ENCODE peak calls at places on chromosomes 5 and 9, in eight cellular contexts. One of them, this sample, is unnamed.

GRCh38 chr9:37997636-37998374 is 71.2 kb downstream of the SHB start:
- DNase-seq in GM13976: no peak
- DNase-seq in AG04450: no peak
- DNase-seq in T-helper 2 cell: no peak
- DNase-seq in mesothelial cell of epicardium: no peak
- DNase-seq in right atrium auricular region: no peak
- DNase-seq in T-helper 9 cell: no peak
- DNase-seq in colonic mucosa: no peak
- DNase-seq in this sample: no peak

GRCh38 chr5:172707285-172708182 is 63.5 kb downstream of the DUSP1 start:
- DNase-seq in GM13976: no peak
- DNase-seq in AG04450: peak; percentile 55
- DNase-seq in T-helper 2 cell: no peak
- DNase-seq in mesothelial cell of epicardium: no peak
- DNase-seq in right atrium auricular region: no peak
- DNase-seq in T-helper 9 cell: no peak
- DNase-seq in colonic mucosa: no peak
- DNase-seq in this sample: no peak

GRCh38 chr9:95250462-95251058 is 66.9 kb downstream of the FANCC start:
- DNase-seq in GM13976: no peak
- DNase-seq in AG04450: no peak
- DNase-seq in T-helper 2 cell: no peak
- DNase-seq in mesothelial cell of epicardium: no peak
- DNase-seq in right atrium auricular region: no peak
- DNase-seq in T-helper 9 cell: no peak
- DNase-seq in colonic mucosa: no peak
- DNase-seq in this sample: no peak

GRCh38 chr5:151846765-151847164 is 75.0 kb downstream of the G3BP1 start:
- DNase-seq in GM13976: no peak
- DNase-seq in AG04450: no peak
- DNase-seq in T-helper 2 cell: no peak
- DNase-seq in mesothelial cell of epicardium: no peak
- DNase-seq in right atrium auricular region: no peak
- DNase-seq in T-helper 9 cell: no peak
- DNase-seq in colonic mucosa: no peak
- DNase-seq in this sample: no peak

GRCh38 chr5:113663879-113664278 is 150.4 kb downstream of the YTHDC2 start:
- DNase-seq in GM13976: peak; percentile 6
- DNase-seq in AG04450: peak; percentile 13
- DNase-seq in T-helper 2 cell: no peak
- DNase-seq in mesothelial cell of epicardium: no peak
- DNase-seq in right atrium auricular region: no peak
- DNase-seq in T-helper 9 cell: peak; percentile 13
- DNase-seq in colonic mucosa: peak; percentile 42
- DNase-seq in this sample: no peak

GRCh38 chr9:107895524-107896001 is 406.0 kb upstream of the KLF4 start:
- DNase-seq in GM13976: no peak
- DNase-seq in AG04450: peak; percentile 26
- DNase-seq in T-helper 2 cell: no peak
- DNase-seq in mesothelial cell of epicardium: no peak
- DNase-seq in right atrium auricular region: no peak
- DNase-seq in T-helper 9 cell: no peak
- DNase-seq in colonic mucosa: no peak
- DNase-seq in this sample: no peak

GRCh38 chr9:93255994-93256877 is 72.3 kb downstream of the WNK2 start:
- DNase-seq in GM13976: no peak
- DNase-seq in AG04450: no peak
- DNase-seq in T-helper 2 cell: no peak
- DNase-seq in mesothelial cell of epicardium: peak; percentile 16
- DNase-seq in right atrium auricular region: no peak
- DNase-seq in T-helper 9 cell: no peak
- DNase-seq in colonic mucosa: peak; percentile 6
- DNase-seq in this sample: no peak

GRCh38 chr9:127770905-127771569 is 7.4 kb downstream of the SH2D3C start:
- DNase-seq in GM13976: peak; percentile 98
- DNase-seq in AG04450: peak; percentile 92
- DNase-seq in T-helper 2 cell: peak; percentile 92
- DNase-seq in mesothelial cell of epicardium: peak; percentile 99
- DNase-seq in right atrium auricular region: peak; percentile 98
- DNase-seq in T-helper 9 cell: peak; percentile 90
- DNase-seq in colonic mucosa: peak; percentile 98
- DNase-seq in this sample: peak; percentile 82

GRCh38 chr5:56164371-56164770 is 68.8 kb downstream of the ANKRD55 start:
- DNase-seq in GM13976: no peak
- DNase-seq in AG04450: no peak
- DNase-seq in T-helper 2 cell: no peak
- DNase-seq in mesothelial cell of epicardium: no peak
- DNase-seq in right atrium auricular region: no peak
- DNase-seq in T-helper 9 cell: no peak
- DNase-seq in colonic mucosa: no peak
- DNase-seq in this sample: no peak

GRCh38 chr5:150322202-150322601 is 19.5 kb upstream of the ARSI start:
- DNase-seq in GM13976: no peak
- DNase-seq in AG04450: no peak
- DNase-seq in T-helper 2 cell: no peak
- DNase-seq in mesothelial cell of epicardium: no peak
- DNase-seq in right atrium auricular region: no peak
- DNase-seq in T-helper 9 cell: no peak
- DNase-seq in colonic mucosa: no peak
- DNase-seq in this sample: no peak

GRCh38 chr9:87431831-87432230 is 65.8 kb upstream of the DAPK1 start:
- DNase-seq in GM13976: no peak
- DNase-seq in AG04450: no peak
- DNase-seq in T-helper 2 cell: no peak
- DNase-seq in mesothelial cell of epicardium: no peak
- DNase-seq in right atrium auricular region: no peak
- DNase-seq in T-helper 9 cell: no peak
- DNase-seq in colonic mucosa: no peak
- DNase-seq in this sample: no peak

GRCh38 chr9:137606005-137606601 is 617 bp downstream of the ARRDC1 start:
- DNase-seq in GM13976: no peak
- DNase-seq in AG04450: no peak
- DNase-seq in T-helper 2 cell: no peak
- DNase-seq in mesothelial cell of epicardium: no peak
- DNase-seq in right atrium auricular region: no peak
- DNase-seq in T-helper 9 cell: no peak
- DNase-seq in colonic mucosa: peak; percentile 50
- DNase-seq in this sample: no peak

GRCh38 chr9:110928604-110929003 is 109.7 kb downstream of the LPAR1 start:
- DNase-seq in GM13976: no peak
- DNase-seq in AG04450: no peak
- DNase-seq in T-helper 2 cell: no peak
- DNase-seq in mesothelial cell of epicardium: no peak
- DNase-seq in right atrium auricular region: no peak
- DNase-seq in T-helper 9 cell: no peak
- DNase-seq in colonic mucosa: no peak
- DNase-seq in this sample: no peak

GRCh38 chr9:89743576-89744254 is 138.9 kb downstream of the GADD45G start:
- DNase-seq in GM13976: peak; percentile 76
- DNase-seq in AG04450: no peak
- DNase-seq in T-helper 2 cell: peak; percentile 44
- DNase-seq in mesothelial cell of epicardium: no peak
- DNase-seq in right atrium auricular region: no peak
- DNase-seq in T-helper 9 cell: peak; percentile 16
- DNase-seq in colonic mucosa: no peak
- DNase-seq in this sample: no peak

GRCh38 chr9:108911820-108912219 is 22.1 kb downstream of the ELP1 start:
- DNase-seq in GM13976: no peak
- DNase-seq in AG04450: no peak
- DNase-seq in T-helper 2 cell: peak; percentile 27
- DNase-seq in mesothelial cell of epicardium: no peak
- DNase-seq in right atrium auricular region: no peak
- DNase-seq in T-helper 9 cell: no peak
- DNase-seq in colonic mucosa: no peak
- DNase-seq in this sample: no peak

GRCh38 chr5:40842351-40842750 is 1.2 kb downstream of the CARD6 start:
- DNase-seq in GM13976: no peak
- DNase-seq in AG04450: peak; percentile 13
- DNase-seq in T-helper 2 cell: no peak
- DNase-seq in mesothelial cell of epicardium: no peak
- DNase-seq in right atrium auricular region: no peak
- DNase-seq in T-helper 9 cell: no peak
- DNase-seq in colonic mucosa: no peak
- DNase-seq in this sample: no peak